ENCODE peak calls at places on chromosomes 6 and 20, in four cellular contexts. N is effector memory CD8-positive, alpha-beta T cell; T is H7; Y is neural crest cell. D is an unnamed sample.

GRCh38 chr6:38283734-38284362 is 355.9 kb downstream of the BTBD9 start:
- DNase-seq in T (no peak), N (no peak), Y (no peak), D (no peak)

GRCh38 chr6:80217799-80218198 is 111.3 kb downstream of the BCKDHB start:
- DNase-seq in N (no peak), Y (no peak), T (no peak), D (no peak)

GRCh38 chr6:138999949-139000725 is 12.1 kb upstream of the REPS1 start:
- DNase-seq in Y (no peak), T (no peak), N (no peak), D (no peak)

GRCh38 chr6:13488015-13488895 is 855 bp upstream of the GFOD1 start:
- DNase-seq in Y (peak; percentile 11), N (peak; percentile 12), T (peak; percentile 74), D (peak; percentile 73)

GRCh38 chr6:160069050-160069454 is 52.6 kb upstream of the SLC22A1 start:
- DNase-seq in Y (no peak), N (peak; percentile 19), T (no peak), D (peak; percentile 78)

GRCh38 chr6:25619222-25619621 is 32.8 kb upstream of the SCGN start:
- DNase-seq in Y (no peak), T (no peak), N (no peak), D (no peak)

GRCh38 chr6:5215799-5216198 is 45.0 kb downstream of the LYRM4 start:
- DNase-seq in N (no peak), T (no peak), Y (no peak), D (no peak)

GRCh38 chr20:44302026-44302669 is 8.9 kb downstream of the FITM2 start:
- DNase-seq in N (no peak), Y (no peak), T (no peak), D (no peak)

GRCh38 chr6:73803562-73804221 is 107.7 kb downstream of the CD109 start:
- DNase-seq in N (no peak), T (peak; percentile 13), Y (peak; percentile 48), D (no peak)

GRCh38 chr6:2971420-2972218 is at the start of gene SERPINB6:
- DNase-seq in Y (peak; percentile 35), T (peak; percentile 81), N (peak; percentile 22), D (peak; percentile 69)

GRCh38 chr6:14320342-14320741 is 202.8 kb downstream of the CD83 start:
- DNase-seq in N (no peak), Y (no peak), T (no peak), D (no peak)

GRCh38 chr6:45728674-45729073 is 287.0 kb downstream of the CLIC5 start:
- DNase-seq in T (no peak), Y (no peak), N (no peak), D (no peak)

GRCh38 chr6:145963216-145964068 is 716 bp downstream of the SHPRH start:
- DNase-seq in Y (no peak), N (peak; percentile 16), T (no peak), D (peak; percentile 40)

GRCh38 chr20:62402456-62402855 is 4.6 kb downstream of the CABLES2 start:
- DNase-seq in T (no peak), N (no peak), Y (no peak), D (no peak)

GRCh38 chr6:108260126-108260808 is 573 bp downstream of the SNX3 start:
- DNase-seq in Y (no peak), T (no peak), N (no peak), D (peak; percentile 73)

GRCh38 chr20:50980071-50980681 is 21.6 kb downstream of the MOCS3 start:
- DNase-seq in N (no peak), Y (no peak), T (no peak), D (no peak)

GRCh38 chr20:19928379-19929360 is 88.5 kb upstream of the NAA20 start:
- DNase-seq in N (no peak), T (no peak), Y (no peak), D (no peak)

GRCh38 chr6:3410385-3411360 is 46.2 kb downstream of the SLC22A23 start:
- DNase-seq in Y (peak; percentile 80), T (peak; percentile 84), N (peak; percentile 29), D (peak; percentile 52)

GRCh38 chr20:10790013-10790412 is 116.2 kb upstream of the JAG1 start:
- DNase-seq in T (no peak), N (no peak), Y (no peak), D (no peak)